ENCODE peak calls at places on chromosomes 2 and 18, in ten cellular contexts. Y is CD8-positive, alpha-beta memory T cell; W is CD4-positive, alpha-beta memory T cell; V is mammary epithelial cell; I is H9; F is left ventricle myocardium inferior; K is stomach; G is colonic mucosa; X is AG04450; S is H7. A is an unnamed sample.

GRCh38 chr2:172113617-172114016 is 10.9 kb upstream of the DLX2 start:
- DNase-seq in Y (no peak), W (no peak), V (no peak), I (no peak), F (no peak), K (no peak), G (no peak), X (no peak), S (peak; percentile 46), A (peak; percentile 4)

GRCh38 chr2:232459419-232460035 is 3.6 kb downstream of the ALPI start:
- DNase-seq in Y (no peak), W (no peak), V (no peak), I (peak; percentile 22), F (no peak), K (no peak), G (no peak), X (no peak), S (peak; percentile 27), A (no peak)

GRCh38 chr18:21682276-21683051 is 22.1 kb downstream of the ABHD3 start:
- DNase-seq in Y (peak; percentile 34), W (peak; percentile 46), V (peak; percentile 11), I (no peak), F (no peak), K (no peak), G (no peak), X (peak; percentile 8), S (peak; percentile 24), A (peak; percentile 44)

GRCh38 chr2:84905181-84906107 is at the start of gene TMSB10:
- DNase-seq in Y (peak; percentile 91), W (peak; percentile 95), V (peak; percentile 85), I (peak; percentile 74), F (peak; percentile 91), K (peak; percentile 89), G (peak; percentile 93), X (no peak), S (peak; percentile 92), A (peak; percentile 95)

GRCh38 chr2:69299772-69300516 is 87.1 kb downstream of the GFPT1 start:
- DNase-seq in Y (no peak), W (no peak), V (no peak), I (no peak), F (no peak), K (no peak), G (no peak), X (no peak), S (no peak), A (no peak)

GRCh38 chr18:42112657-42113420 is 157.8 kb downstream of the PIK3C3 start:
- DNase-seq in Y (no peak), W (no peak), V (no peak), I (no peak), F (no peak), K (no peak), G (no peak), X (no peak), S (no peak), A (no peak)

GRCh38 chr2:172079838-172080640 is 5.3 kb upstream of the DLX1 start:
- DNase-seq in Y (no peak), W (no peak), V (no peak), I (no peak), F (no peak), K (no peak), G (no peak), X (no peak), S (peak; percentile 57), A (peak; percentile 9)

GRCh38 chr2:223586261-223586660 is 15.9 kb downstream of the SCG2 start:
- DNase-seq in Y (no peak), W (no peak), V (peak; percentile 27), I (no peak), F (no peak), K (no peak), G (no peak), X (peak; percentile 49), S (no peak), A (no peak)

GRCh38 chr18:25077933-25078707 is 273.8 kb downstream of the ZNF521 start:
- DNase-seq in Y (no peak), W (no peak), V (no peak), I (no peak), F (no peak), K (no peak), G (no peak), X (no peak), S (no peak), A (no peak)

GRCh38 chr18:25072205-25072604 is 279.8 kb downstream of the ZNF521 start:
- DNase-seq in Y (no peak), W (no peak), V (no peak), I (no peak), F (no peak), K (no peak), G (no peak), X (no peak), S (no peak), A (no peak)

GRCh38 chr18:25076980-25077780 is 274.8 kb downstream of the ZNF521 start:
- DNase-seq in Y (no peak), W (no peak), V (no peak), I (no peak), F (no peak), K (no peak), G (no peak), X (no peak), S (no peak), A (no peak)

GRCh38 chr18:25075793-25076192 is 276.2 kb downstream of the ZNF521 start:
- DNase-seq in Y (no peak), W (no peak), V (no peak), I (no peak), F (no peak), K (no peak), G (no peak), X (peak; percentile 8), S (no peak), A (no peak)

GRCh38 chr18:25074925-25075693 is 276.9 kb downstream of the ZNF521 start:
- DNase-seq in Y (no peak), W (no peak), V (no peak), I (no peak), F (no peak), K (no peak), G (no peak), X (no peak), S (peak; percentile 23), A (no peak)
- H3K27me3 ChIP-seq in Y (no peaks in the 10 kb centered on the region), W (no peaks in the 10 kb centered on the region), V (peaks cover 2% of the 10 kb centered on the region), I (no peaks in the 10 kb centered on the region), F (no peaks in the 10 kb centered on the region), K (no peaks in the 10 kb centered on the region), G (no peaks in the 10 kb centered on the region), X (no peaks in the 10 kb centered on the region), S (no peaks in the 10 kb centered on the region), A (no peaks in the 10 kb centered on the region)

GRCh38 chr18:75683426-75683825 is 255.9 kb upstream of the SMIM21 start:
- DNase-seq in Y (no peak), W (no peak), V (no peak), I (no peak), F (no peak), K (no peak), G (no peak), X (no peak), S (no peak), A (no peak)
- H3K27me3 ChIP-seq in Y (no peaks in the 10 kb centered on the region), W (no peaks in the 10 kb centered on the region), V (no peaks in the 10 kb centered on the region), I (no peaks in the 10 kb centered on the region), F (no peaks in the 10 kb centered on the region), K (no peaks in the 10 kb centered on the region), G (no peaks in the 10 kb centered on the region), X (peaks cover 6% of the 10 kb centered on the region), S (no peaks in the 10 kb centered on the region), A (no peaks in the 10 kb centered on the region)

GRCh38 chr2:73701968-73702665 is 35.0 kb downstream of the TPRKB start:
- DNase-seq in Y (no peak), W (no peak), V (no peak), I (no peak), F (no peak), K (no peak), G (peak; percentile 31), X (no peak), S (no peak), A (no peak)

GRCh38 chr2:73708527-73708926 is 28.6 kb downstream of the TPRKB start:
- DNase-seq in Y (no peak), W (no peak), V (no peak), I (no peak), F (no peak), K (no peak), G (no peak), X (no peak), S (no peak), A (no peak)

GRCh38 chr2:73707058-73707457 is 30.1 kb downstream of the TPRKB start:
- DNase-seq in Y (no peak), W (no peak), V (no peak), I (no peak), F (no peak), K (no peak), G (no peak), X (no peak), S (no peak), A (no peak)

GRCh38 chr2:73703675-73704074 is 33.5 kb downstream of the TPRKB start:
- DNase-seq in Y (no peak), W (no peak), V (no peak), I (no peak), F (no peak), K (no peak), G (no peak), X (no peak), S (no peak), A (no peak)

GRCh38 chr2:73705091-73705490 is 32.1 kb downstream of the TPRKB start:
- DNase-seq in Y (no peak), W (no peak), V (no peak), I (no peak), F (no peak), K (no peak), G (no peak), X (no peak), S (no peak), A (no peak)
- H3K27me3 ChIP-seq in Y (no peaks in the 10 kb centered on the region), W (no peaks in the 10 kb centered on the region), V (no peaks in the 10 kb centered on the region), I (no peaks in the 10 kb centered on the region), F (no peaks in the 10 kb centered on the region), K (no peaks in the 10 kb centered on the region), G (no peaks in the 10 kb centered on the region), X (peaks cover 11% of the 10 kb centered on the region), S (no peaks in the 10 kb centered on the region), A (no peaks in the 10 kb centered on the region)

GRCh38 chr2:157932480-157933205 is 56.5 kb upstream of the ACVR1 start:
- DNase-seq in Y (no peak), W (no peak), V (no peak), I (peak; percentile 76), F (no peak), K (no peak), G (no peak), X (no peak), S (peak; percentile 74), A (no peak)

GRCh38 chr2:157934684-157935377 is 58.7 kb upstream of the ACVR1 start:
- DNase-seq in Y (no peak), W (no peak), V (no peak), I (no peak), F (no peak), K (no peak), G (no peak), X (no peak), S (no peak), A (no peak)

GRCh38 chr2:157936464-157936863 is 60.3 kb upstream of the ACVR1 start:
- DNase-seq in Y (no peak), W (no peak), V (peak; percentile 29), I (no peak), F (no peak), K (no peak), G (no peak), X (no peak), S (no peak), A (no peak)

GRCh38 chr2:157933549-157933948 is 57.4 kb upstream of the ACVR1 start:
- DNase-seq in Y (no peak), W (no peak), V (no peak), I (peak; percentile 61), F (no peak), K (no peak), G (no peak), X (no peak), S (peak; percentile 47), A (no peak)

DNA sequence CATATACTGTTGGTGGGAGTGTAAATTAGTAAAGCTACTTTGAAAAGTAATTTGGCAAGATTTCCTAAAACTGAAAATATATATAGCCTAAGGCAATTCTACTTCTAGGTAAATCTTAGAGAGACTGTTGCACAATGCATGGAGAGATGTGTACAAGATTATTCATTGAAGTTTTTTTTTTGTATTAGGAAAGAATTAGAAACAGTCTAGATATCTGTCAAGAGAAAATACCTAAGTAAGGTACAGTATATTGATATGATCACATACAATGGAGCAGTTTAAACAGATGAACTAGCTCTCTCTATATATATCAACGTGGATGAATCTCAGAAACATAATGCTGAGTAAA is 59.2 kb upstream of the ACVR1 start:
- DNase-seq in Y (no peak), W (no peak), V (peak; percentile 3), I (no peak), F (no peak), K (no peak), G (no peak), X (no peak), S (no peak), A (no peak)
- H3K27me3 ChIP-seq in Y (no peaks in the 10 kb centered on the region), W (no peaks in the 10 kb centered on the region), V (no peaks in the 10 kb centered on the region), I (peaks cover 26% of the 10 kb centered on the region), F (no peaks in the 10 kb centered on the region), K (peaks cover 4% of the 10 kb centered on the region), G (no peaks in the 10 kb centered on the region), X (peaks cover 11% of the 10 kb centered on the region), S (peaks cover 37% of the 10 kb centered on the region), A (no peaks in the 10 kb centered on the region)